ENCODE peak calls at places on chromosomes 6 and 20, in five cellular contexts. U is fibroblast of lung, I is retinal pigment epithelial cell, B is esophagus muscularis mucosa, G is heart left ventricle. K is an unnamed sample.

GRCh38 chr6:154993026-154993425 is 2.1 kb upstream of the TIAM2 start:
- DNase-seq in U (no peak), I (no peak), B (no peak), G (no peak), K (no peak)

GRCh38 chr20:33437141-33437911 is 6.2 kb downstream of the SNTA1 start:
- DNase-seq in U (peak), I (peak), B (no peak), G (peak), K (no peak)

GRCh38 chr20:53865905-53866786 is 204.2 kb downstream of the BCAS1 start:
- DNase-seq in U (peak), I (no peak), B (no peak), G (peak), K (no peak)

GRCh38 chr6:7529141-7529540 is 12.3 kb upstream of the DSP start:
- DNase-seq in U (no peak), I (no peak), B (peak), G (no peak), K (no peak)

GRCh38 chr20:1874534-1875168 is 20.6 kb upstream of the SIRPA start:
- DNase-seq in U (no peak), I (no peak), B (no peak), G (peak), K (peak)

GRCh38 chr20:44600758-44601562 is 18.6 kb downstream of the PKIG start:
- DNase-seq in U (no peak), I (no peak), B (no peak), G (peak), K (no peak)

GRCh38 chr6:157099912-157100593 is 223.3 kb downstream of the TMEM242 start:
- DNase-seq in U (no peak), I (no peak), B (no peak), G (no peak), K (no peak)

GRCh38 chr6:169830876-169831275 is 79.5 kb downstream of the ERMARD start:
- DNase-seq in U (no peak), I (no peak), B (peak), G (no peak), K (no peak)

GRCh38 chr20:40521962-40522361 is 167.1 kb downstream of the MAFB start:
- DNase-seq in U (no peak), I (no peak), B (no peak), G (no peak), K (no peak)

GRCh38 chr6:30568245-30568644 is 3.0 kb upstream of the ABCF1 start:
- DNase-seq in U (no peak), I (no peak), B (no peak), G (no peak), K (no peak)

GRCh38 chr6:5707646-5708045 is 299.1 kb downstream of the NRN1 start:
- DNase-seq in U (no peak), I (no peak), B (no peak), G (no peak), K (no peak)

GRCh38 chr6:35305117-35305516 is 7.5 kb downstream of the DEF6 start:
- DNase-seq in U (no peak), I (no peak), B (no peak), G (no peak), K (no peak)

GRCh38 chr6:129744201-129744879 is 34.4 kb upstream of the ARHGAP18 start:
- DNase-seq in U (peak), I (no peak), B (no peak), G (no peak), K (peak)

GRCh38 chr6:98824163-98824906 is 10.0 kb upstream of the POU3F2 start:
- DNase-seq in U (no peak), I (no peak), B (no peak), G (no peak), K (no peak)

GRCh38 chr20:63705232-63706026 is 2.3 kb downstream of the ARFRP1 start:
- DNase-seq in U (no peak), I (no peak), B (no peak), G (no peak), K (no peak)

GRCh38 chr6:124669713-124670480 is 292.3 kb upstream of the RNF217 start:
- DNase-seq in U (no peak), I (peak), B (no peak), G (no peak), K (no peak)

GRCh38 chr6:5540375-5540774 is 279.1 kb downstream of the FARS2 start:
- DNase-seq in U (no peak), I (no peak), B (no peak), G (no peak), K (no peak)

GRCh38 chr20:22890605-22891300 is 144.4 kb upstream of the SSTR4 start:
- DNase-seq in U (no peak), I (no peak), B (peak), G (no peak), K (no peak)

DNA sequence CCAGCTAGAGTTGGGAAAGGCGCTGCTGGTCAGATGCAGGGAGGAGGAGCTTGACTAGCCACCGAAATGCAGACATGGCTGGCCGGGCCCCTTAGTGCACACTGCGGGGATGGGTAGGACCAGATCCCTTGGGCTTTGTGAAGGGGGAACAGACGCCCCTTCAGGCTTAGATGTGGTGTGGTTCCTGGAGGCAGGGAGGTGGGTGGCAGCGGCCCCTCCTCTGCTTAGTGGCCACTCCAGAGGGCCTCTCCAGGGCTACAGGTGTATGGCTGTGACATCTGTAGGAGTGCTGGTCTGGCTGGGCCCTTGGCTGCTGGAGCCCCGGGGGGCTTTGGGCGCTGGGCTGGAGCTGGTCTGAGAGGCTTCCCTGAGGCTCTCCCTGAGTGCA is 5.9 kb downstream of the CCND3 start:
- DNase-seq in U (no peak), I (no peak), B (no peak), G (no peak), K (no peak)
- H3K4me3 ChIP-seq in U (no peak), I (no peak), B (no peak), G (no peak), K (no peak)

DNA sequence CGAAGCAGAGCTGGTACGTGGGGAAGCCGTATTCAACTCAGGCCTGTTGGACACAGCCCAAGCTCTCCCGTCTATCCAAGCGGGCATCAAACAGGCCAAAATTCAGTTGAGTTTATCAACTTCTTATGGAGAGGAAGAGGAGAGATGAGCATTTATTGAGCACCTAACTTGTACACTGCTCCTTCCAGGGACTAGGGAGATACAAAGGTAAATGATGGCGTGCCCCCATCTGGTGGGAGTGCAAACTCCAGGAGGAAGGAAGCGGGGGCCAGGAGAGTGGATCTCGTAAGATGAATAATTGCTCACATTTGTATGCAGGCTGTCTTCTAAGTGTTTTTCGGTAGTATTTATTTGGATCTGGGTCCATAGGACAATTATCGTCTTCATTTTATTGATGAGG is 146.6 kb downstream of the SOBP start:
- DNase-seq in U (no peak), I (no peak), B (no peak), G (no peak), K (no peak)
- TF ChIP-seq CTCF in U (no peak), I (peak), B (no peak), G (no peak), K (no peak)

GRCh38 chr6:21767891-21768659 is 174.5 kb downstream of the SOX4 start:
- DNase-seq in U (peak), I (peak), B (no peak), G (no peak), K (no peak)
- H3K4me3 ChIP-seq in U (no peak), I (no peak), B (no peak), G (no peak), K (no peak)

DNA sequence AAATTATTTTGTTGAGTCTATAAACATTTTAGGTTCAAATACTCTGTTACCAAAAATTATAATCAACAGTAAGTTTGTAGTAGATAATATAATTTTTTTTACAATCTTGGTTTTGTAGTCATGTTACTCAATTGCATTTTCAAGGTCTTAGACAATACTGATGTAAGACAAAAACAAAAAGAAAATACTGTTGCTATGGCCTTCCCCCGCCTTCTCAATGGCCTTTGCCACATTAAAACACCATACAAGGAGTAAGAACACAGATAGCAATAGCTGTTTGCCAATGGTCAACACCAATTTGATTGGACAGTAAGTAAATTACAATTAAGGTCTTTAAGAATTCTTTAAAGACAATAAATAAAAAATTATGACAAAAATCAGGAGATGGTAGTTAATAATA is 450.2 kb downstream of the CDC5L start:
- DNase-seq in U (no peak), I (no peak), B (no peak), G (no peak), K (no peak)
- TF ChIP-seq CTCF in U (no peak), I (no peak), B (no peak), G (no peak), K (no peak)